ENCODE peak calls at places on chromosomes 16 and 17, in nine cellular contexts. D, E, S, K, X, P, W, I and H are unnamed samples.

GRCh38 chr17:5672815-5673430 is 88.6 kb upstream of the NLRP1 start:
- DNase-seq in D (no peak), K (no peak), S (no peak), I (no peak), P (no peak), E (no peak), W (no peak), X (no peak), H (no peak)

GRCh38 chr17:49443862-49444261 is 29.2 kb upstream of the PHB1 start:
- DNase-seq in I (no peak), W (no peak), E (no peak), P (peak), D (no peak), K (no peak), S (no peak), X (no peak), H (no peak)

GRCh38 chr17:2799653-2800052 is 3.4 kb downstream of the RAP1GAP2 start:
- DNase-seq in W (no peak), E (no peak), S (no peak), D (no peak), X (no peak), I (no peak), K (no peak), P (no peak), H (no peak)

GRCh38 chr17:67374329-67375053 is 2.6 kb upstream of the PITPNC1 start:
- DNase-seq in P (peak), E (peak), S (peak), X (peak), K (peak), W (peak), D (peak), I (peak), H (peak)

GRCh38 chr17:42653179-42654124 is 5.6 kb upstream of the TUBG2 start:
- DNase-seq in P (peak), X (no peak), E (no peak), W (no peak), I (no peak), K (no peak), S (no peak), D (no peak), H (no peak)

GRCh38 chr16:58306327-58306726 is 11.5 kb upstream of the PRSS54 start:
- DNase-seq in D (no peak), X (no peak), I (no peak), W (peak), K (peak), S (no peak), E (no peak), P (no peak), H (peak)

GRCh38 chr16:79449906-79450305 is 150.6 kb downstream of the MAF start:
- DNase-seq in P (no peak), S (no peak), W (no peak), I (no peak), X (no peak), E (no peak), D (no peak), K (no peak), H (no peak)

GRCh38 chr16:12255919-12256665 is 279.6 kb downstream of the SNX29 start:
- DNase-seq in P (no peak), K (no peak), X (no peak), D (no peak), E (peak), W (no peak), S (no peak), I (peak), H (no peak)

GRCh38 chr17:31680126-31680525 is 178.9 kb downstream of the COPRS start:
- DNase-seq in X (no peak), D (no peak), I (no peak), E (no peak), S (no peak), K (no peak), W (peak), P (no peak), H (no peak)

GRCh38 chr16:67543036-67543435 is 14.4 kb downstream of the RIPOR1 start:
- DNase-seq in I (no peak), D (no peak), P (no peak), S (no peak), X (no peak), K (no peak), E (no peak), W (no peak), H (no peak)

GRCh38 chr17:67477687-67478086 is 100.6 kb downstream of the PITPNC1 start:
- DNase-seq in W (peak), P (peak), E (no peak), K (no peak), X (no peak), D (no peak), I (no peak), S (no peak), H (no peak)

GRCh38 chr16:65069090-65069489 is 52.8 kb downstream of the CDH11 start:
- DNase-seq in X (no peak), D (no peak), S (no peak), I (no peak), W (no peak), K (no peak), P (peak), E (no peak), H (no peak)

GRCh38 chr17:46009681-46010596 is 10.9 kb downstream of the STH start:
- DNase-seq in K (peak), E (no peak), X (no peak), P (peak), D (peak), W (no peak), I (no peak), S (no peak), H (no peak)

GRCh38 chr17:41810659-41811548 is 845 bp downstream of the P3H4 start:
- DNase-seq in S (no peak), W (no peak), D (no peak), P (no peak), X (no peak), E (no peak), I (peak), K (no peak), H (no peak)

GRCh38 chr16:57284206-57284951 is at the start of gene PLLP:
- DNase-seq in I (peak), K (peak), S (peak), P (peak), W (peak), D (peak), X (peak), E (peak), H (peak)

GRCh38 chr17:14301761-14302401 is 1.0 kb downstream of the HS3ST3B1 start:
- DNase-seq in S (no peak), P (peak), K (peak), I (peak), W (peak), X (peak), E (no peak), D (peak), H (peak)

GRCh38 chr16:1707193-1707790 is 1.3 kb downstream of the MAPK8IP3 start:
- DNase-seq in D (no peak), K (no peak), W (no peak), S (no peak), I (no peak), P (peak), X (no peak), E (no peak), H (no peak)

GRCh38 chr16:68396481-68396880 is 51.8 kb downstream of the SMPD3 start:
- DNase-seq in K (peak), I (peak), D (peak), S (peak), W (peak), E (no peak), P (peak), X (peak), H (peak)

GRCh38 chr16:78571880-78572279 is 472.4 kb downstream of the WWOX start:
- DNase-seq in E (no peak), X (no peak), P (no peak), D (no peak), W (no peak), S (no peak), I (no peak), K (no peak), H (no peak)